ENCODE peak calls at places on chromosomes 4 and X, in nine cellular contexts. T is B cell, S is upper lobe of right lung, X is coronary artery, E is fibroblast of lung, H is mammary epithelial cell, J is progenitor cell of endocrine pancreas, A is WTC11, L is pancreas. D is an unnamed sample.

GRCh38 chr4:17033256-17034245 is 135.1 kb upstream of the LDB2 start:
- DNase-seq in T (no peak), S (no peak), X (no peak), E (peak; percentile 76), H (no peak), J (no peak), A (no peak), L (no peak), D (no peak)

GRCh38 chrX:41875142-41875541 is 48.2 kb downstream of the CASK start:
- DNase-seq in T (no peak), S (no peak), X (no peak), E (peak; percentile 38), H (no peak), J (no peak), A (no peak), L (no peak), D (no peak)

GRCh38 chr4:61294001-61294400 is 93.9 kb downstream of the ADGRL3 start:
- DNase-seq in T (no peak), S (no peak), X (no peak), E (no peak), H (no peak), J (no peak), A (no peak), L (no peak), D (no peak)

GRCh38 chr4:180059216-180059881 is 2183.9 kb upstream of the TENM3 start:
- DNase-seq in T (no peak), S (peak; percentile 56), X (no peak), E (peak; percentile 8), H (no peak), J (peak; percentile 14), A (peak; percentile 32), L (no peak), D (peak; percentile 31)

GRCh38 chr4:154743683-154744340 is at the start of gene LRAT:
- DNase-seq in T (no peak), S (peak; percentile 88), X (no peak), E (no peak), H (peak; percentile 89), J (peak; percentile 62), A (peak; percentile 90), L (peak; percentile 76), D (peak; percentile 28)

GRCh38 chr4:10684631-10685030 is at the start of gene CLNK:
- DNase-seq in T (peak; percentile 54), S (no peak), X (no peak), E (no peak), H (no peak), J (no peak), A (no peak), L (no peak), D (peak; percentile 55)

GRCh38 chr4:59971952-59972351 is 1228.2 kb upstream of the ADGRL3 start:
- DNase-seq in T (no peak), S (no peak), X (no peak), E (no peak), H (no peak), J (no peak), A (no peak), L (no peak), D (no peak)

GRCh38 chr4:178202422-178202821 is 760.2 kb upstream of the AGA start:
- DNase-seq in T (no peak), S (no peak), X (no peak), E (no peak), H (no peak), J (no peak), A (no peak), L (no peak), D (no peak)

GRCh38 chr4:148443550-148444295 is 1.5 kb upstream of the NR3C2 start:
- DNase-seq in T (peak; percentile 51), S (peak; percentile 82), X (peak; percentile 80), E (peak; percentile 3), H (no peak), J (peak; percentile 24), A (peak; percentile 28), L (peak; percentile 47), D (peak; percentile 37)

GRCh38 chr4:112517067-112517588 is 1.1 kb upstream of the NEUROG2 start:
- DNase-seq in T (no peak), S (no peak), X (no peak), E (no peak), H (no peak), J (no peak), A (peak; percentile 66), L (no peak), D (peak; percentile 81)

GRCh38 chr4:169682360-169683047 is 62.1 kb downstream of the CLCN3 start:
- DNase-seq in T (no peak), S (no peak), X (no peak), E (no peak), H (no peak), J (no peak), A (no peak), L (no peak), D (no peak)

GRCh38 chrX:50081282-50081955 is 119.4 kb downstream of the AKAP4 start:
- DNase-seq in T (no peak), S (peak; percentile 69), X (no peak), E (no peak), H (no peak), J (no peak), A (peak; percentile 33), L (peak; percentile 20), D (no peak)

GRCh38 chr4:162682651-162683050 is 484.0 kb downstream of the NAF1 start:
- DNase-seq in T (no peak), S (no peak), X (no peak), E (peak; percentile 55), H (no peak), J (no peak), A (no peak), L (no peak), D (no peak)

GRCh38 chr4:76059750-76060149 is 14.8 kb upstream of the ART3 start:
- DNase-seq in T (no peak), S (no peak), X (no peak), E (no peak), H (peak; percentile 87), J (no peak), A (no peak), L (no peak), D (no peak)

GRCh38 chrX:85052636-85053343 is 49.1 kb downstream of the APOOL start:
- DNase-seq in T (no peak), S (no peak), X (no peak), E (peak; percentile 85), H (peak; percentile 68), J (no peak), A (no peak), L (no peak), D (no peak)

GRCh38 chr4:165133150-165133549 is 20.5 kb upstream of the TMEM192 start:
- DNase-seq in T (no peak), S (no peak), X (no peak), E (no peak), H (no peak), J (no peak), A (no peak), L (no peak), D (no peak)

GRCh38 chrX:128518508-128518907 is 466.3 kb upstream of the ACTRT1 start:
- DNase-seq in T (no peak), S (no peak), X (no peak), E (no peak), H (peak; percentile 7), J (no peak), A (no peak), L (no peak), D (peak; percentile 1)

DNA sequence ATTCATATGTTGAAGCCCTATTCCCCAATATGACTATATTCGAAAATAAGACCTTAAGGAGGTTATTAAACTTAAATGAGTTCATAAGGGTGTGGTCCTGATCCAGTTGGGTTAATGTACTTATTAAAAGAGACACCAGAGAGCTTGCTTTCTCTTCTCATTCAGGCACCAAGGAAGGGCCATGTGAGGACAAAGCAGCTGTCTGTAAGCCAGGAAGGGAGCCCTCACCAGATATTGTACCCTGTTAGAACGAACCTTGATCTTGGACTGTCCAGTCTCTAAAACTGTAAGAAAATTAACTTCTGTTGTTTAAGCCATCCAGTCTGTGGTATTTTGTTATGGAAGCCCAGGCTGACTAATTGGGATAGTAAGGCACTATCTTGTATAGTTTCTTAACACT is 9.1 kb upstream of the YTHDC1 start:
- DNase-seq in T (no peak), S (no peak), X (no peak), E (no peak), H (no peak), J (no peak), A (no peak), L (no peak), D (no peak)
- TF ChIP-seq CTCF in T (no peak), S (no peak), X (no peak), E (no peak), H (no peak), J (no peak), A (no peak), L (no peak), D (no peak)

DNA sequence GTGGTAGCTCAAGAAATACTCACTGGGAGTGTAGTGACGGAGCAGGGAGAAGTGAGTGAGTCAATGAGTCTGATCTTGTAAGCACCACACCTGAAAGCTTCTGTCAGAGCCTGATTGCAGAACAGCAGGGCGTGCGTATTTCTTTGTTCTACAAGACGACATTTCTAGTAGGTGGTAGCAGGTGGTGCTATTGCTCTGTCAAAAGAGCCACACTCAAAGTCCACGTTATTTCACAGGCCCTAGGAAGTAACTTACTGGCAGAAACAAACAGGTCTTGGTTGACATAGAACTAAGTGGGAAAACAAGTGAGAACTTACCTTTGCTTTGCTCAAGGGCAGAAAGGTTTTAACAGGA is 46.4 kb upstream of the SPRY1 start:
- DNase-seq in T (no peak), S (no peak), X (no peak), E (peak; percentile 20), H (peak; percentile 75), J (no peak), A (peak; percentile 48), L (peak; percentile 27), D (no peak)
- TF ChIP-seq CTCF in T (no peak), S (no peak), X (no peak), E (no peak), H (no peak), J (peak; percentile 48), A (no peak), L (no peak), D (no peak)

DNA sequence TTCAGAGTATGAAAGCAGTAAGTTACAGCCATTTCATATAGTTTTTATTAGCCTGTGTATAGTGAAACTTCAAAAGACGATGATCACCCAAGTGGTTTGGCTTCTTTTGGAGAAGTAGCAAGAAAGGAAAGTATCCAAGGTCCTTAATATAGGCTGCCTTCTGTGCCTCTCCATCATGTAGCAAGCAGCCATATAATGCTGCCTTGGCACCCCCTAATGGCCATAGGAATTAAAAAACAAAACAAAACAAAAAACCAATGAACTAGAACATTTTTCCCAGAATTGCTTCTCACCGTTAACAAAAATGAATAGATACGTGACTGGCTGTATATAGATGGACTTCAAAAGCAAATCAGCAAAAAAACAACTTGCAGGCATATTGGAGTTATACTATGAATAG is 18.9 kb downstream of the LAMP2 start:
- DNase-seq in T (no peak), S (no peak), X (no peak), E (no peak), H (peak; percentile 16), J (no peak), A (no peak), L (no peak), D (no peak)
- TF ChIP-seq CTCF in T (peak; percentile 46), S (no peak), X (no peak), E (no peak), H (peak; percentile 17), J (peak; percentile 14), A (no peak), L (no peak), D (no peak)

DNA sequence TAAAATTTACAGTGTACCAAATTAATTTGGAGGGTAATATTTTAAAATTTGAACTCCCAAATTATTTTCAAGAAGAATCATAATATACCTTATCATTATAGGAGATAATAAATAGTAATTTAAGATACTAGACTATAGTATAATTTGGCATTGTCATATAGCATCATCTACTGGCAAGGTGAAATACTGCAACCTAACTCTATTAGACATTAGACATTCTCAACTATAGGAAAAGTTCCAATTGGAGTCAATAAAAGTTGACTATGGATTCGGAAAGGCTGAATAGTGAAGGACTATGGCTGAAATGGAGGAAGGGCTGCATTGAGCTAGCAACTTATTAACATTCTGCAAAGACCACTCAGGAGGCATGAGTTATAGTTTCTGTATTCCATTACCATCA is 113.0 kb downstream of the PRDM5 start:
- DNase-seq in T (no peak), S (no peak), X (no peak), E (no peak), H (no peak), J (no peak), A (no peak), L (no peak), D (no peak)
- TF ChIP-seq CTCF in T (no peak), S (peak; percentile 27), X (no peak), E (no peak), H (peak; percentile 42), J (peak; percentile 12), A (no peak), L (no peak), D (no peak)

D was measured in GM20000.